ENCODE peak calls at places on chromosomes 13 and 19, in nine cellular contexts. X, Q, T, I, B, M, E, N and U are unnamed samples.
A peak's percentile ranks its signal among the peaks of the same experiment; 100 is the strongest.

GRCh38 chr19:17950310-17951150 is 16.4 kb upstream of the KCNN1 start:
- DNase-seq in X (peak; percentile 51), Q (no peak), T (no peak), I (no peak), B (no peak), M (no peak), E (peak; percentile 71), N (no peak), U (no peak)

GRCh38 chr13:94978516-94978915 is 266.2 kb upstream of the SOX21 start:
- DNase-seq in X (no peak), Q (no peak), T (no peak), I (no peak), B (no peak), M (no peak), E (no peak), N (no peak), U (no peak)

GRCh38 chr13:108961542-108962125 is 332.2 kb downstream of the MYO16 start:
- DNase-seq in X (peak; percentile 70), Q (no peak), T (no peak), I (no peak), B (no peak), M (peak; percentile 47), E (no peak), N (no peak), U (no peak)

GRCh38 chr13:20193142-20193923 is 595 bp upstream of the GJB2 start:
- DNase-seq in X (no peak), Q (no peak), T (no peak), I (no peak), B (peak; percentile 72), M (no peak), E (peak; percentile 56), N (no peak), U (no peak)

GRCh38 chr13:42990147-42990990 is 1.7 kb downstream of the EPSTI1 start:
- DNase-seq in X (peak; percentile 61), Q (no peak), T (no peak), I (no peak), B (no peak), M (no peak), E (no peak), N (no peak), U (peak; percentile 50)

GRCh38 chr19:19420570-19421301 is 15.3 kb downstream of the GATAD2A start:
- DNase-seq in X (no peak), Q (no peak), T (no peak), I (no peak), B (no peak), M (no peak), E (no peak), N (no peak), U (no peak)

GRCh38 chr13:46552888-46553520 is at the start of gene LRCH1:
- DNase-seq in X (peak; percentile 94), Q (peak; percentile 83), T (no peak), I (peak; percentile 69), B (peak; percentile 98), M (peak; percentile 89), E (peak; percentile 93), N (peak; percentile 93), U (peak; percentile 88)

GRCh38 chr13:56424246-56424645 is 716.5 kb upstream of the PRR20A start:
- DNase-seq in X (no peak), Q (no peak), T (no peak), I (no peak), B (no peak), M (no peak), E (no peak), N (no peak), U (no peak)

GRCh38 chr19:17519967-17520366 is 8.5 kb downstream of the PGLS start:
- DNase-seq in X (no peak), Q (no peak), T (no peak), I (no peak), B (no peak), M (no peak), E (no peak), N (no peak), U (no peak)

GRCh38 chr19:11464333-11465265 is 16.2 kb downstream of the ELAVL3 start:
- DNase-seq in X (no peak), Q (no peak), T (no peak), I (no peak), B (no peak), M (no peak), E (no peak), N (no peak), U (no peak)

GRCh38 chr19:8526345-8527062 is 12.5 kb upstream of the ZNF414 start:
- DNase-seq in X (peak; percentile 97), Q (peak; percentile 94), T (peak; percentile 78), I (peak; percentile 61), B (peak; percentile 92), M (no peak), E (peak; percentile 98), N (peak; percentile 92), U (peak; percentile 92)

GRCh38 chr19:23770672-23771250 is 12.1 kb upstream of the ZNF681 start:
- DNase-seq in X (no peak), Q (no peak), T (no peak), I (no peak), B (no peak), M (no peak), E (no peak), N (no peak), U (no peak)

GRCh38 chr13:30140973-30141372 is 166.4 kb downstream of the KATNAL1 start:
- DNase-seq in X (no peak), Q (no peak), T (no peak), I (no peak), B (no peak), M (no peak), E (no peak), N (no peak), U (no peak)

GRCh38 chr13:113151745-113152707 is 6.4 kb upstream of the PROZ start:
- DNase-seq in X (no peak), Q (peak; percentile 31), T (peak; percentile 24), I (no peak), B (no peak), M (no peak), E (peak; percentile 65), N (no peak), U (peak; percentile 44)

GRCh38 chr13:41827507-41828213 is 133.2 kb downstream of the VWA8 start:
- DNase-seq in X (no peak), Q (peak; percentile 35), T (peak; percentile 75), I (no peak), B (no peak), M (no peak), E (no peak), N (no peak), U (peak; percentile 96)

GRCh38 chr13:93244141-93244917 is 17.7 kb downstream of the GPC6 start:
- DNase-seq in X (peak; percentile 11), Q (no peak), T (no peak), I (no peak), B (no peak), M (no peak), E (peak; percentile 70), N (no peak), U (peak; percentile 56)

GRCh38 chr13:93238711-93239110 is 12.1 kb downstream of the GPC6 start:
- DNase-seq in X (no peak), Q (no peak), T (no peak), I (no peak), B (no peak), M (no peak), E (no peak), N (no peak), U (no peak)

GRCh38 chr13:97223711-97224461 is 1.8 kb downstream of the MBNL2 start:
- DNase-seq in X (peak; percentile 55), Q (peak; percentile 67), T (peak; percentile 83), I (no peak), B (no peak), M (peak; percentile 50), E (peak; percentile 66), N (peak; percentile 55), U (peak; percentile 91)

GRCh38 chr19:9342610-9343304 is 18.8 kb downstream of the ZNF559 start:
- DNase-seq in X (no peak), Q (no peak), T (no peak), I (no peak), B (no peak), M (no peak), E (no peak), N (no peak), U (no peak)

DNA sequence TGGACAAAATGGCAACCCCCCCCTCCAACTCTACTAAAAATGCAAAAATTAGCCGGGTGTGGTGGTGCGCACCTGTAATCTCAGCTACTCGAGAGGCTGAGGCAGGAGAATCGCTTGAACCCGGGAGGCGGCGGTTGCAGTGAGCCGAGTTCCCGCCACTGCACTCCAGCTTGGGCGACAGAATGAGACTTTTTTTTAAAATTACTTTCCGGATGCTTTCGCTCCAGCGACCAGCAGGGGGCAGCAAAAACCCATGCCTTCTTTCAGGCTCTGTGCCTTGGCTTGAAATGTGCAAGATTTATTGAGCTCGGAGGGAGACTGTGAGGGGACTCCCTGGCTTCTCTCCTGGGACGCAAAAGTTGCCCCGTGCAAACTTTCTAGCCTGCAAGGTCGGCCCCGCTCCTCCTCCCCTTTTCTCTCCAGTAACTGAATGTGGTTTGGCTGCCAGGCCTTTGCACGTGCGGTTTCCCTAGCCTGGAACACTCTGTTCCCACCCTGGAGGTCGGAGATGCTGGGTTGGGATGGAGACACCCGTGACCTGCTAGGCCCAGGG is 61.4 kb upstream of the NFIC start:
- DNase-seq in X (peak; percentile 85), Q (peak; percentile 67), T (peak; percentile 32), I (no peak), B (no peak), M (peak; percentile 74), E (peak; percentile 91), N (peak; percentile 78), U (peak; percentile 57)
- H3K4me3 ChIP-seq in X (no peak overlapping the region), Q (no peak overlapping the region), T (no peak overlapping the region), I (no peak overlapping the region), B (no peak overlapping the region), M (no peak overlapping the region), E (no peak overlapping the region), N (no peak overlapping the region), U (no peak overlapping the region)

DNA sequence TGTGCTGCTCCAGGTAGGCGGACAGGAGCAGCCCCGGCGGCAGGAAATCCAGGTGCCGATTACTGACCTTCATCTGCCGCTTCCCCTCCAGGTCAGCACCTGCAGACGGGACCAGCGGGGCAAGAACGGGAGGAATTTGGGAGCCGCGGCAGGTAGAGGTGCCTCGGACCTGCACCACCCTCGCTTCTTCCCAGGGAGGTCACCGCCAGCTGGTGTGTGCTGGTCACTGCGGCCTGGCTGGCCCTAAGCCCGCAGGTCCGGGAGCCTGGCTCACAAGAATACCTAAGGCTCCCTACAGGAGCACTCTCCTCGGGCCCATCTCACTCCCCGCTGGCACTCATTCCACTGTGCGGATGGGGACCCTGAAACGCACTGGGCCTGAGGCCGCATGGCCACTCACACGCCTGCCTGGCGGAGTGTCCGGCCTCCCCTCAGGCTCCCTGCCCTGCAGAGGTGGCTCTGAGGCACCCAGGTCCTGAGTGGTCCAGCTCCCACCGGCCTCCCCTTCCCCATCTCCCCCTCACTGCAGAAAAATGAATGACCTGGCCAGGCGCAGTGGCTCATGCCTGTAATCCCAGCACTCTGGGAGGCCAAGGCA is 4.3 kb downstream of the RNU6-9 start:
- DNase-seq in X (no peak), Q (no peak), T (no peak), I (no peak), B (no peak), M (no peak), E (peak; percentile 85), N (no peak), U (no peak)
- TF ChIP-seq CTCF in X (peak; percentile 5), Q (no peak), T (no peak), I (no peak), B (no peak), M (no peak), E (peak; percentile 59), N (no peak), U (peak; percentile 43)

GRCh38 chr13:34371108-34371507 is 553.2 kb downstream of the RFC3 start:
- DNase-seq in X (no peak), Q (no peak), T (no peak), I (no peak), B (no peak), M (no peak), E (no peak), N (no peak), U (no peak)
- H3K27ac ChIP-seq in X (no peak overlapping the region), Q (no peak overlapping the region), T (no peak overlapping the region), I (no peak overlapping the region), B (no peak overlapping the region), M (no peak overlapping the region), E (no peak overlapping the region), N (no peak overlapping the region), U (peak overlapping the region; percentile 2)

GRCh38 chr19:53131732-53132131 is 978 bp downstream of the ZNF415 start:
- DNase-seq in X (no peak), Q (no peak), T (no peak), I (no peak), B (no peak), M (no peak), E (no peak), N (no peak), U (no peak)
- H3K4me3 ChIP-seq in X (peak overlapping the region; percentile 80), Q (peak overlapping the region; percentile 60), T (peak overlapping the region; percentile 87), I (peak overlapping the region; percentile 74), B (peak overlapping the region; percentile 50), M (no peak overlapping the region), E (peak overlapping the region; percentile 89), N (no peak overlapping the region), U (peak overlapping the region; percentile 52)